ENCODE peak calls at places on chromosomes 7 and 10, in four cellular contexts. One of them, this sample, is unnamed.
A peak's percentile ranks its signal among the peaks of the same experiment; 100 is the strongest.

GRCh38 chr7:105800849-105801534 is 75.4 kb downstream of the ATXN7L1 start:
- DNase-seq in K562: no peak
- DNase-seq in SK-N-SH: no peak
- DNase-seq in HepG2: no peak
- DNase-seq in this sample: no peak

GRCh38 chr10:131022369-131022768 is 289.2 kb downstream of the TCERG1L start:
- DNase-seq in K562: no peak
- DNase-seq in SK-N-SH: no peak
- DNase-seq in HepG2: no peak
- DNase-seq in this sample: no peak

GRCh38 chr10:110758898-110759297 is 112.8 kb upstream of the PDCD4 start:
- DNase-seq in K562: no peak
- DNase-seq in SK-N-SH: no peak
- DNase-seq in HepG2: no peak
- DNase-seq in this sample: no peak

GRCh38 chr10:28120043-28120749 is 121.3 kb upstream of the ODAD2 start:
- DNase-seq in K562: no peak
- DNase-seq in SK-N-SH: no peak
- DNase-seq in HepG2: no peak
- DNase-seq in this sample: no peak

GRCh38 chr7:100968650-100969049 is 715 bp upstream of the MUC12 start:
- DNase-seq in K562: no peak
- DNase-seq in SK-N-SH: no peak
- DNase-seq in HepG2: no peak
- DNase-seq in this sample: no peak

GRCh38 chr7:146090023-146090645 is 26.5 kb upstream of the CNTNAP2 start:
- DNase-seq in K562: peak; percentile 53
- DNase-seq in SK-N-SH: peak; percentile 58
- DNase-seq in HepG2: peak; percentile 8
- DNase-seq in this sample: no peak

GRCh38 chr10:78046711-78047269 is 13.1 kb downstream of the RPS24 start:
- DNase-seq in K562: no peak
- DNase-seq in SK-N-SH: no peak
- DNase-seq in HepG2: no peak
- DNase-seq in this sample: no peak

GRCh38 chr10:79066460-79067240 is 2.1 kb upstream of the ZMIZ1 start:
- DNase-seq in K562: peak; percentile 93
- DNase-seq in SK-N-SH: peak; percentile 84
- DNase-seq in HepG2: peak; percentile 87
- DNase-seq in this sample: no peak

GRCh38 chr7:27031289-27032172 is 64.3 kb downstream of the HOXA1 start:
- DNase-seq in K562: no peak
- DNase-seq in SK-N-SH: no peak
- DNase-seq in HepG2: no peak
- DNase-seq in this sample: peak; percentile 1

GRCh38 chr7:136325578-136325977 is 348.4 kb upstream of the MTPN start:
- DNase-seq in K562: no peak
- DNase-seq in SK-N-SH: peak; percentile 32
- DNase-seq in HepG2: no peak
- DNase-seq in this sample: no peak

GRCh38 chr10:43264987-43265798 is 1.7 kb downstream of the RASGEF1A start:
- DNase-seq in K562: peak; percentile 6
- DNase-seq in SK-N-SH: peak; percentile 31
- DNase-seq in HepG2: no peak
- DNase-seq in this sample: no peak

GRCh38 chr10:43267811-43268210 is 946 bp upstream of the RASGEF1A start:
- DNase-seq in K562: no peak
- DNase-seq in SK-N-SH: no peak
- DNase-seq in HepG2: no peak
- DNase-seq in this sample: no peak

GRCh38 chr10:43272030-43272429 is 5.2 kb upstream of the RASGEF1A start:
- DNase-seq in K562: no peak
- DNase-seq in SK-N-SH: no peak
- DNase-seq in HepG2: no peak
- DNase-seq in this sample: no peak

GRCh38 chr10:43265799-43266721 is 805 bp downstream of the RASGEF1A start:
- DNase-seq in K562: peak; percentile 24
- DNase-seq in SK-N-SH: peak; percentile 83
- DNase-seq in HepG2: peak; percentile 36
- DNase-seq in this sample: no peak

GRCh38 chr10:43268491-43268890 is 1.6 kb upstream of the RASGEF1A start:
- DNase-seq in K562: no peak
- DNase-seq in SK-N-SH: no peak
- DNase-seq in HepG2: no peak
- DNase-seq in this sample: no peak
- TF ChIP-seq NFIC in K562: no peak
- TF ChIP-seq NFIC in SK-N-SH: no peak
- TF ChIP-seq NFIC in HepG2: no peak
- TF ChIP-seq NFIC in this sample: no peak

GRCh38 chr7:1050956-1051690 is 6.8 kb downstream of the GPR146 start:
- DNase-seq in K562: no peak
- DNase-seq in SK-N-SH: no peak
- DNase-seq in HepG2: no peak
- DNase-seq in this sample: no peak

GRCh38 chr7:1049801-1050200 is 5.5 kb downstream of the GPR146 start:
- DNase-seq in K562: no peak
- DNase-seq in SK-N-SH: no peak
- DNase-seq in HepG2: no peak
- DNase-seq in this sample: no peak

GRCh38 chr7:1050254-1050906 is 6.0 kb downstream of the GPR146 start:
- DNase-seq in K562: no peak
- DNase-seq in SK-N-SH: no peak
- DNase-seq in HepG2: no peak
- DNase-seq in this sample: no peak

GRCh38 chr7:1046722-1047679 is 2.7 kb downstream of the GPR146 start:
- DNase-seq in K562: peak; percentile 54
- DNase-seq in SK-N-SH: peak; percentile 74
- DNase-seq in HepG2: no peak
- DNase-seq in this sample: no peak

GRCh38 chr7:1049006-1049741 is 4.8 kb downstream of the GPR146 start:
- DNase-seq in K562: no peak
- DNase-seq in SK-N-SH: no peak
- DNase-seq in HepG2: no peak
- DNase-seq in this sample: no peak
- TF ChIP-seq NFIC in K562: no peak
- TF ChIP-seq NFIC in SK-N-SH: no peak
- TF ChIP-seq NFIC in HepG2: no peak
- TF ChIP-seq NFIC in this sample: no peak

GRCh38 chr7:47873767-47874166 is 74.5 kb downstream of the PKD1L1 start:
- DNase-seq in K562: no peak
- DNase-seq in SK-N-SH: no peak
- DNase-seq in HepG2: no peak
- DNase-seq in this sample: no peak
- TF ChIP-seq NFIC in K562: no peak
- TF ChIP-seq NFIC in SK-N-SH: no peak
- TF ChIP-seq NFIC in HepG2: no peak
- TF ChIP-seq NFIC in this sample: no peak

GRCh38 chr10:71795248-71795647 is 21.9 kb upstream of the VSIR start:
- DNase-seq in K562: peak; percentile 71
- DNase-seq in SK-N-SH: no peak
- DNase-seq in HepG2: no peak
- DNase-seq in this sample: no peak
- TF ChIP-seq NFIC in K562: no peak
- TF ChIP-seq NFIC in SK-N-SH: no peak
- TF ChIP-seq NFIC in HepG2: no peak
- TF ChIP-seq NFIC in this sample: no peak

DNA sequence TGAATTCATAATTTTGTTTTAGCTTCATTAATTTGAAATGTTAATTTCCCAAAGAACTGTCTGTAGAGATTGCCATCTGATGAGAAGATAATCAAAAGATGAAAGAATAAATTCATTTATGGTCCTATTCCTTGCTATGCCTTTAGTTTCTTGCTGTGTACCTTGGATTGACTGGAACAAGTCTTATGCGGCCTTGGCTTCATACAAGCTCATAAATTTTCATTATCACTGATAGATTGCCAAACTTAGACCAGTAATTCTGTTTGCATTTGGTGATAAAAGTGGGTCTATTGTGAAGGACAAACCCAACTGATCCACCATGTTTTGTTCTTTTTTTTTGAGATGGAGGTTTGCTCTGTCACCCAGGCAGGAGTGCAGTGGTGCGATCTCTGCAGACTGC is 48.2 kb downstream of the ARID5B start:
- DNase-seq in K562: no peak
- DNase-seq in SK-N-SH: no peak
- DNase-seq in HepG2: no peak
- DNase-seq in this sample: no peak
- TF ChIP-seq NFIC in K562: no peak
- TF ChIP-seq NFIC in SK-N-SH: no peak
- TF ChIP-seq NFIC in HepG2: no peak
- TF ChIP-seq NFIC in this sample: no peak

GRCh38 chr10:119350529-119351001 is 143.2 kb downstream of the GRK5 start:
- DNase-seq in K562: no peak
- DNase-seq in SK-N-SH: no peak
- DNase-seq in HepG2: peak; percentile 54
- DNase-seq in this sample: no peak
- TF ChIP-seq NFIC in K562: no peak
- TF ChIP-seq NFIC in SK-N-SH: no peak
- TF ChIP-seq NFIC in HepG2: no peak
- TF ChIP-seq NFIC in this sample: no peak